ENCODE peak calls at places on chromosomes 3 and 15, in seven cellular contexts. Z is fibroblast of lung, I is pancreas, P is H9, M is OCI-LY7, L is WTC11, A is ascending aorta. H is an unnamed sample.

GRCh38 chr3:111613294-111613693 is 18.1 kb upstream of the ZBED2 start:
- DNase-seq in P (no peak), A (no peak), Z (no peak), L (no peak), I (no peak), M (no peak), H (no peak)

GRCh38 chr3:14457999-14458398 is 55.6 kb downstream of the SLC6A6 start:
- DNase-seq in L (peak; percentile 52), M (no peak), Z (no peak), A (no peak), I (no peak), P (peak; percentile 78), H (no peak)

GRCh38 chr15:33171202-33171601 is 23.3 kb downstream of the FMN1 start:
- DNase-seq in P (no peak), I (no peak), Z (no peak), A (no peak), L (no peak), M (no peak), H (no peak)

GRCh38 chr3:67791620-67792019 is 137.2 kb upstream of the SUCLG2 start:
- DNase-seq in I (no peak), Z (no peak), L (no peak), P (no peak), M (no peak), A (no peak), H (no peak)

GRCh38 chr3:17162116-17162515 is 277.4 kb downstream of the PLCL2 start:
- DNase-seq in Z (no peak), I (no peak), A (no peak), M (no peak), L (no peak), P (no peak), H (no peak)

GRCh38 chr3:115071611-115072010 is 75.5 kb downstream of the ZBTB20 start:
- DNase-seq in P (no peak), Z (no peak), M (no peak), I (no peak), A (no peak), L (no peak), H (no peak)

GRCh38 chr15:92377083-92377789 is 16.4 kb upstream of the ST8SIA2 start:
- DNase-seq in A (no peak), M (no peak), Z (no peak), P (no peak), L (no peak), I (no peak), H (no peak)

GRCh38 chr3:131739211-131739610 is 236.4 kb upstream of the MRPL3 start:
- DNase-seq in I (no peak), P (no peak), L (no peak), M (no peak), Z (no peak), A (no peak), H (no peak)

GRCh38 chr15:62171882-62172281 is 6.8 kb upstream of the C2CD4B start:
- DNase-seq in Z (no peak), A (no peak), M (no peak), P (no peak), L (no peak), I (no peak), H (no peak)

GRCh38 chr3:99686955-99687612 is 48.7 kb downstream of the COL8A1 start:
- DNase-seq in P (peak; percentile 61), Z (peak; percentile 85), M (peak; percentile 39), A (peak; percentile 74), L (peak; percentile 77), I (peak; percentile 6), H (no peak)

GRCh38 chr3:142976621-142977398 is 13.3 kb upstream of the PAQR9 start:
- DNase-seq in I (peak; percentile 61), M (no peak), P (peak; percentile 45), L (no peak), A (peak; percentile 92), Z (peak; percentile 91), H (no peak)

GRCh38 chr15:76799760-76800159 is 105.4 kb downstream of the SCAPER start:
- DNase-seq in M (no peak), P (no peak), A (no peak), L (no peak), Z (peak; percentile 61), I (no peak), H (no peak)

GRCh38 chr15:58241872-58242271 is 103.7 kb downstream of the AQP9 start:
- DNase-seq in A (no peak), M (no peak), Z (no peak), P (no peak), L (no peak), I (no peak), H (no peak)

GRCh38 chr15:89860851-89861360 is 32.9 kb downstream of the AP3S2 start:
- DNase-seq in I (no peak), L (no peak), M (no peak), P (no peak), Z (no peak), A (no peak), H (no peak)

DNA sequence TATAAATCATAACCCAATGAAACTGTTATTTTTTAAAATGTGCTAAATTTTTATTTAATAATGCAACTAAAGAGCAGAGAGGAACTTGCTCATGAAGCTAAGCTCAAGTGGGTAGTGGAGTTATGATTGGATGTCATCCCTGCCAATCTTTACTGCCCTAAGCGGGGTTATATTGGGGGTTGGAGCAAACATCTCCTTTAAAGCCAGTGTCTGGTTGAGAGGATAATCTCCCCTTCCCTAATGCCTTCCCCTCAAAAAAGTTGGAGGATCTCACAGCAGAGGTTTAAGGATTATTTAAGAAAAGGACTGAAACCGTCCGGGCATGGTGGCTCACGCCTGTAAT is 32.1 kb upstream of the CLASP2 start:
- DNase-seq in P (no peak), A (no peak), Z (no peak), M (no peak), I (no peak), L (no peak), H (no peak)
- TF ChIP-seq CTCF in P (no peak), A (no peak), Z (no peak), M (no peak), I (no peak), L (no peak), H (no peak)

GRCh38 chr3:191385101-191385500 is 54.8 kb upstream of the UTS2B start:
- DNase-seq in P (no peak), M (no peak), Z (no peak), A (no peak), L (no peak), I (no peak), H (no peak)

GRCh38 chr3:191390580-191390979 is 60.3 kb upstream of the UTS2B start:
- DNase-seq in P (no peak), Z (no peak), I (no peak), M (no peak), A (no peak), L (no peak), H (no peak)

GRCh38 chr3:191391873-191392808 is 61.8 kb upstream of the UTS2B start:
- DNase-seq in P (no peak), Z (no peak), A (no peak), L (no peak), I (no peak), M (no peak), H (no peak)

GRCh38 chr3:191387441-191388077 is 57.2 kb upstream of the UTS2B start:
- DNase-seq in M (no peak), P (no peak), Z (peak; percentile 15), I (no peak), L (no peak), A (no peak), H (no peak)

GRCh38 chr3:191388823-191389222 is 58.5 kb upstream of the UTS2B start:
- DNase-seq in Z (peak; percentile 56), A (no peak), L (no peak), M (peak; percentile 17), P (no peak), I (no peak), H (no peak)
- TF ChIP-seq CTCF in Z (no peak), A (peak; percentile 30), L (no peak), M (peak; percentile 70), P (peak; percentile 39), I (no peak), H (peak; percentile 54)

GRCh38 chr3:139320551-139321309 is 23.1 kb upstream of the MRPS22 start:
- DNase-seq in A (no peak), M (no peak), P (no peak), I (no peak), L (no peak), Z (no peak), H (no peak)

GRCh38 chr3:139318826-139319225 is 25.0 kb upstream of the MRPS22 start:
- DNase-seq in I (no peak), M (no peak), A (no peak), P (no peak), Z (no peak), L (no peak), H (no peak)

GRCh38 chr3:139317660-139318430 is 26.0 kb upstream of the MRPS22 start:
- DNase-seq in P (no peak), M (no peak), Z (no peak), A (no peak), I (no peak), L (no peak), H (no peak)

GRCh38 chr3:139318431-139318816 is 25.4 kb upstream of the MRPS22 start:
- DNase-seq in P (no peak), M (no peak), Z (no peak), I (no peak), A (no peak), L (no peak), H (no peak)

DNA sequence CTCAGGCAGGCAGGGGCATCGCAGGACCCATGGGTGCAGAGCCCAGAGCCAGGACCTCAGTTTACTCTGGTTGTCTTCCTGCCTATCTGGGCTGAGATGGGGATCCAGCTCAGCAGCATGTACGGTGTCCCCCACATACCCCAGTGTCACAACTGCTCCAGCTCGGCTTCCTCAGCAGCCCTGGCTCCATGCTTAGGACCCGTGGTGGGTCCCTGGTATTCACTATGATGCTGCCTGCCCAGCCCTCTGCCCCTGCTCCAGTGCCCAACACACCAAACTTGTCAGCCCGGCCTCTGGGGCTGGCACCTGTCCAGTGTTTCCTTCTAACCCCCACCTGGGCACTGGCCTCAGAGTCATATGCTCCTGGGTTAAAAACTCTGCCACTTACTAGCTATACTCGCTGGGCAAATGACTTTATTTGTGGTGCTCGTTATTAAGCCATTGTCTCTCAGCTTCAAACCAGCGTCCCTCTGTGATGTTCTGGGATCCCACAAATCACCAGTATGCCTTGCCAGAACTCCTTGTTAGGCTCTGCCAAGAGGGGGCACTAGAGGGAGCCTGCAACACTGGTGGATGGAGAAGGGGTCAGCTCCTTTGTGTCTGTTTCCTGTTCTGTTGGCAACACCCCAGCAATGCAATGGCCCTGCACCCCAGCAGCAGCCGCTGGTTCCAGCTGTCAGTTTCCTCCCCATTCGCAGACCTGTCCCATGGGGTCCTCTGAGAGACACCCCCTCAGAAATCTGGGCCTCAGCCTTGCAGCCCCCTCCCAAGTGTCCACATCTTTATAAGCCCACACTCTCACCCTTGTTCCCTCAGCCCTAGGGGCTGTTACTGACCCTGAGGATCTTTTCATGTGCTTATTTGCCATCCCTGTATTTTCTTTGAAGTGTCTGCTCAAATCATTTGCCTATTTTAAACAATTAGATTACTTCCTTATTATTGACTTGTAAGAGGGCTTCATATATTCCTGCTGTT is 24.1 kb upstream of the MRPS22 start:
- DNase-seq in M (peak; percentile 7), I (no peak), P (peak; percentile 86), A (no peak), Z (peak; percentile 18), L (peak; percentile 83), H (no peak)
- TF ChIP-seq CTCF in M (peak; percentile 57), I (no peak), P (peak; percentile 78), A (no peak), Z (peak; percentile 20), L (no peak), H (peak; percentile 31)

DNA sequence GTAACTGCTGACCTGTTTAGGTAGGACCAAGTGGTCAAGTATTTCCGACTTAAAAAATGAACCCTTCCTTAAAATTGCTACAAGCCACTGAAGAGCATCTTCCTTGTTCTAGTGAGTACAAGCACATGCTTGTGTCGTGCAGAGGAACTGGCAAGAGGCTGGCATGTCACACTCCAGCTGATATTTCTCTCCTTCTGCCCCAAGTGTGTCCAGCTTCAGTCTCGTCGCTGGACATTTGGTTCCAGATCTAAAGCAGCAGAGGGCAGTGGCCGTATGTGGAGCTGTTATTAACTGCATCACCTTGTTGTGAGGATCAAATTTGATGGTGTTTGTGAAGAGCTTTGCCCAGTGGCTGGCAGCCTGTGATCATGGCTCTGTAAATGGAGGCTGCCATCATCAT is 9.9 kb downstream of the RBP2 start:
- DNase-seq in L (no peak), I (no peak), Z (no peak), M (no peak), P (no peak), A (no peak), H (peak; percentile 11)
- TF ChIP-seq CTCF in L (no peak), I (no peak), Z (no peak), M (no peak), P (no peak), A (no peak), H (no peak)

H was measured in osteocyte.